ENCODE peak calls at places on chromosome 11, in seven cellular contexts. One of them, this sample, is unnamed.
A peak's percentile ranks its signal among the peaks of the same experiment; 100 is the strongest.

GRCh38 chr11:27233654-27234042 is 129.4 kb downstream of the CCDC34 start:
- DNase-seq in HepG2: no peak
- DNase-seq in GM12878: no peak
- DNase-seq in K562: no peak
- DNase-seq in H1: no peak
- DNase-seq in HCT116: no peak
- DNase-seq in SK-N-SH: no peak
- DNase-seq in this sample: no peak

GRCh38 chr11:88404932-88405710 is 67.6 kb upstream of the CTSC start:
- DNase-seq in SK-N-SH: no peak
- DNase-seq in H1: no peak
- DNase-seq in GM12878: no peak
- DNase-seq in HCT116: no peak
- DNase-seq in HepG2: no peak
- DNase-seq in K562: no peak
- DNase-seq in this sample: no peak

GRCh38 chr11:35099278-35100018 is 39.5 kb upstream of the CD44 start:
- DNase-seq in HepG2: no peak
- DNase-seq in GM12878: no peak
- DNase-seq in SK-N-SH: no peak
- DNase-seq in HCT116: no peak
- DNase-seq in K562: no peak
- DNase-seq in H1: no peak
- DNase-seq in this sample: no peak

GRCh38 chr11:74749965-74750296 is 1.3 kb downstream of the RNF169 start:
- DNase-seq in GM12878: no peak
- DNase-seq in K562: no peak
- DNase-seq in H1: no peak
- DNase-seq in HepG2: no peak
- DNase-seq in HCT116: no peak
- DNase-seq in SK-N-SH: no peak
- DNase-seq in this sample: no peak

GRCh38 chr11:113802621-113803020 is 23.0 kb downstream of the CLDN25 start:
- DNase-seq in SK-N-SH: no peak
- DNase-seq in HepG2: no peak
- DNase-seq in H1: no peak
- DNase-seq in HCT116: no peak
- DNase-seq in K562: no peak
- DNase-seq in GM12878: no peak
- DNase-seq in this sample: no peak

GRCh38 chr11:66232769-66233168 is 35.7 kb upstream of the RAB1B start:
- DNase-seq in HepG2: no peak
- DNase-seq in K562: no peak
- DNase-seq in GM12878: no peak
- DNase-seq in SK-N-SH: no peak
- DNase-seq in H1: no peak
- DNase-seq in HCT116: no peak
- DNase-seq in this sample: no peak

GRCh38 chr11:129938764-129939163 is 43.4 kb upstream of the NFRKB start:
- DNase-seq in HepG2: no peak
- DNase-seq in HCT116: no peak
- DNase-seq in K562: no peak
- DNase-seq in SK-N-SH: no peak
- DNase-seq in H1: no peak
- DNase-seq in GM12878: no peak
- DNase-seq in this sample: no peak

GRCh38 chr11:861105-861479 is 18.4 kb downstream of the TSPAN4 start:
- DNase-seq in HepG2: no peak
- DNase-seq in H1: no peak
- DNase-seq in K562: no peak
- DNase-seq in SK-N-SH: no peak
- DNase-seq in GM12878: no peak
- DNase-seq in HCT116: no peak
- DNase-seq in this sample: no peak

GRCh38 chr11:28833670-28834069 is 725.5 kb downstream of the METTL15 start:
- DNase-seq in GM12878: no peak
- DNase-seq in HCT116: no peak
- DNase-seq in HepG2: no peak
- DNase-seq in H1: no peak
- DNase-seq in K562: no peak
- DNase-seq in SK-N-SH: no peak
- DNase-seq in this sample: no peak

GRCh38 chr11:44539971-44540370 is 25.5 kb upstream of the CD82 start:
- DNase-seq in HCT116: no peak
- DNase-seq in SK-N-SH: no peak
- DNase-seq in GM12878: no peak
- DNase-seq in H1: no peak
- DNase-seq in K562: no peak
- DNase-seq in HepG2: no peak
- DNase-seq in this sample: peak; percentile 69

GRCh38 chr11:125071831-125072209 is 8.7 kb downstream of the SLC37A2 start:
- DNase-seq in SK-N-SH: peak; percentile 31
- DNase-seq in K562: no peak
- DNase-seq in H1: no peak
- DNase-seq in HepG2: no peak
- DNase-seq in GM12878: no peak
- DNase-seq in HCT116: no peak
- DNase-seq in this sample: no peak

GRCh38 chr11:64262271-64263002 is 11.1 kb downstream of the PLCB3 start:
- DNase-seq in SK-N-SH: no peak
- DNase-seq in K562: no peak
- DNase-seq in H1: no peak
- DNase-seq in HepG2: no peak
- DNase-seq in HCT116: no peak
- DNase-seq in GM12878: no peak
- DNase-seq in this sample: no peak

GRCh38 chr11:64261556-64262080 is 10.3 kb downstream of the PLCB3 start:
- DNase-seq in HepG2: no peak
- DNase-seq in H1: no peak
- DNase-seq in HCT116: no peak
- DNase-seq in SK-N-SH: no peak
- DNase-seq in K562: no peak
- DNase-seq in GM12878: no peak
- DNase-seq in this sample: no peak

GRCh38 chr11:64263947-64264317 is 12.6 kb downstream of the PLCB3 start:
- DNase-seq in K562: no peak
- DNase-seq in H1: no peak
- DNase-seq in HepG2: no peak
- DNase-seq in HCT116: no peak
- DNase-seq in GM12878: no peak
- DNase-seq in SK-N-SH: no peak
- DNase-seq in this sample: no peak

GRCh38 chr11:64264371-64264852 is 13.1 kb downstream of the PLCB3 start:
- DNase-seq in SK-N-SH: peak; percentile 83
- DNase-seq in GM12878: no peak
- DNase-seq in K562: no peak
- DNase-seq in HepG2: no peak
- DNase-seq in HCT116: no peak
- DNase-seq in H1: no peak
- DNase-seq in this sample: no peak

GRCh38 chr11:64263021-64263946 is 12.0 kb downstream of the PLCB3 start:
- DNase-seq in HCT116: no peak
- DNase-seq in K562: no peak
- DNase-seq in HepG2: no peak
- DNase-seq in SK-N-SH: peak; percentile 70
- DNase-seq in H1: no peak
- DNase-seq in GM12878: no peak
- DNase-seq in this sample: no peak
- TF ChIP-seq YY1 in HCT116: no peak
- TF ChIP-seq YY1 in K562: no peak
- TF ChIP-seq YY1 in HepG2: no peak
- TF ChIP-seq YY1 in SK-N-SH: no peak
- TF ChIP-seq YY1 in H1: no peak
- TF ChIP-seq YY1 in GM12878: no peak
- TF ChIP-seq YY1 in this sample: no peak

GRCh38 chr11:128492903-128493569 is 94.3 kb downstream of the ETS1 start:
- DNase-seq in HCT116: no peak
- DNase-seq in H1: no peak
- DNase-seq in GM12878: no peak
- DNase-seq in SK-N-SH: no peak
- DNase-seq in K562: no peak
- DNase-seq in HepG2: no peak
- DNase-seq in this sample: no peak
- TF ChIP-seq YY1 in HCT116: no peak
- TF ChIP-seq YY1 in H1: no peak
- TF ChIP-seq YY1 in GM12878: no peak
- TF ChIP-seq YY1 in SK-N-SH: no peak
- TF ChIP-seq YY1 in K562: no peak
- TF ChIP-seq YY1 in HepG2: no peak
- TF ChIP-seq YY1 in this sample: no peak

GRCh38 chr11:68509105-68509504 is 48.6 kb downstream of the PPP6R3 start:
- DNase-seq in K562: no peak
- DNase-seq in HCT116: no peak
- DNase-seq in GM12878: no peak
- DNase-seq in SK-N-SH: peak; percentile 24
- DNase-seq in H1: no peak
- DNase-seq in HepG2: no peak
- DNase-seq in this sample: peak; percentile 6

GRCh38 chr11:68517121-68517741 is 56.7 kb downstream of the PPP6R3 start:
- DNase-seq in GM12878: no peak
- DNase-seq in HCT116: no peak
- DNase-seq in SK-N-SH: no peak
- DNase-seq in K562: no peak
- DNase-seq in HepG2: no peak
- DNase-seq in H1: no peak
- DNase-seq in this sample: no peak

GRCh38 chr11:68508425-68508824 is 47.9 kb downstream of the PPP6R3 start:
- DNase-seq in K562: no peak
- DNase-seq in HepG2: no peak
- DNase-seq in H1: no peak
- DNase-seq in SK-N-SH: no peak
- DNase-seq in HCT116: no peak
- DNase-seq in GM12878: no peak
- DNase-seq in this sample: no peak

GRCh38 chr11:68518191-68518590 is 57.6 kb downstream of the PPP6R3 start:
- DNase-seq in HCT116: no peak
- DNase-seq in SK-N-SH: no peak
- DNase-seq in HepG2: no peak
- DNase-seq in K562: no peak
- DNase-seq in H1: no peak
- DNase-seq in GM12878: no peak
- DNase-seq in this sample: no peak

DNA sequence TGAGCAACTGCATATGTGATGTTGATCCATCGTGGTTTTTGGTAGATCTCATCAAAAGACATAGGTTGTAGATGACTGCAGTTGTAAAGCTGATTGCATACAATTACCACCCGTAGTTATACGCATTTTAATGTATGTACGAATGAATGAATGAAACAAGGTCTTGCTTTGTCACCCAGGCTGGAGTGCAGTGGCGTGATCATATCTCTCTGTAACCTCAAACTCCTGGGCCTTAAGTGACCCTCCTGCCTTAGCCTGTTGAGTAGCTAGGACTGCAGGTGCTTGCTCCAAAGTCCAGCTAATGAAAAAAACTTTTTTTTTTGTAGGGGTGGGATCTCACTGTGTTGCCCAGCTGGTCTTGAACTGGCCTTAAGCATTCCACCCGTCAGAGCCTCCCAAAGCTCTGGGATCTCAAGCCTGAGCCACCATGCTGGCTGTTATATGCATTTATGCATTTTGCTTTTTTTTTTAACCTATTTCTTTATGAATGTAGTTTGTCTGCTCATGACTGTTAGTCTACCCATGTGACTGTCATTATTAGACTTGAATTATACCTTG is 53.5 kb downstream of the PPP6R3 start:
- DNase-seq in HCT116: no peak
- DNase-seq in K562: no peak
- DNase-seq in H1: no peak
- DNase-seq in SK-N-SH: no peak
- DNase-seq in HepG2: no peak
- DNase-seq in GM12878: no peak
- DNase-seq in this sample: no peak
- TF ChIP-seq YY1 in HCT116: no peak
- TF ChIP-seq YY1 in K562: no peak
- TF ChIP-seq YY1 in H1: no peak
- TF ChIP-seq YY1 in SK-N-SH: no peak
- TF ChIP-seq YY1 in HepG2: no peak
- TF ChIP-seq YY1 in GM12878: no peak
- TF ChIP-seq YY1 in this sample: no peak

GRCh38 chr11:46127150-46127638 is 5.9 kb upstream of the PHF21A start:
- DNase-seq in K562: peak; percentile 63
- DNase-seq in SK-N-SH: peak; percentile 39
- DNase-seq in HCT116: peak; percentile 84
- DNase-seq in H1: no peak
- DNase-seq in GM12878: no peak
- DNase-seq in HepG2: peak; percentile 85
- DNase-seq in this sample: no peak
- TF ChIP-seq YY1 in K562: peak; percentile 20
- TF ChIP-seq YY1 in SK-N-SH: no peak
- TF ChIP-seq YY1 in HCT116: peak; percentile 41
- TF ChIP-seq YY1 in H1: no peak
- TF ChIP-seq YY1 in GM12878: no peak
- TF ChIP-seq YY1 in HepG2: no peak
- TF ChIP-seq YY1 in this sample: no peak

GRCh38 chr11:60129853-60130252 is 41.4 kb downstream of the MS4A2 start:
- DNase-seq in HepG2: no peak
- DNase-seq in SK-N-SH: no peak
- DNase-seq in HCT116: no peak
- DNase-seq in K562: no peak
- DNase-seq in H1: no peak
- DNase-seq in GM12878: no peak
- DNase-seq in this sample: no peak

GRCh38 chr11:60131943-60132342 is 43.5 kb downstream of the MS4A2 start:
- DNase-seq in HepG2: no peak
- DNase-seq in GM12878: no peak
- DNase-seq in SK-N-SH: no peak
- DNase-seq in HCT116: no peak
- DNase-seq in K562: no peak
- DNase-seq in H1: no peak
- DNase-seq in this sample: no peak

GRCh38 chr11:60128376-60128775 is 39.9 kb downstream of the MS4A2 start:
- DNase-seq in HCT116: no peak
- DNase-seq in HepG2: no peak
- DNase-seq in GM12878: no peak
- DNase-seq in K562: no peak
- DNase-seq in H1: no peak
- DNase-seq in SK-N-SH: no peak
- DNase-seq in this sample: no peak

GRCh38 chr11:60127311-60127811 is 38.9 kb downstream of the MS4A2 start:
- DNase-seq in SK-N-SH: no peak
- DNase-seq in HCT116: no peak
- DNase-seq in K562: peak; percentile 17
- DNase-seq in GM12878: no peak
- DNase-seq in H1: no peak
- DNase-seq in HepG2: no peak
- DNase-seq in this sample: no peak

GRCh38 chr11:60130496-60130895 is 42.0 kb downstream of the MS4A2 start:
- DNase-seq in HCT116: peak; percentile 47
- DNase-seq in SK-N-SH: peak; percentile 14
- DNase-seq in HepG2: peak; percentile 55
- DNase-seq in GM12878: no peak
- DNase-seq in H1: no peak
- DNase-seq in K562: peak; percentile 35
- DNase-seq in this sample: peak; percentile 55
- TF ChIP-seq YY1 in HCT116: no peak
- TF ChIP-seq YY1 in SK-N-SH: no peak
- TF ChIP-seq YY1 in HepG2: no peak
- TF ChIP-seq YY1 in GM12878: no peak
- TF ChIP-seq YY1 in H1: no peak
- TF ChIP-seq YY1 in K562: no peak
- TF ChIP-seq YY1 in this sample: no peak